ENCODE peak calls at places on chromosomes 12 and 14, in six cellular contexts. U is lower leg skin, V is stomach, E is fibroblast of mammary gland, T is Peyer's patch, D is AG04449. F is an unnamed sample.

GRCh38 chr12:5509557-5509956 is 77.6 kb downstream of the NTF3 start:
- DNase-seq in D (no peak), U (no peak), E (no peak), T (no peak), V (no peak), F (no peak)

GRCh38 chr14:71433303-71433702 is 498.9 kb upstream of the RGS6 start:
- DNase-seq in T (no peak), V (no peak), D (no peak), U (no peak), E (no peak), F (no peak)

GRCh38 chr14:22926316-22926715 is 2.9 kb downstream of the PRMT5 start:
- DNase-seq in V (no peak), U (no peak), D (no peak), T (no peak), E (no peak), F (no peak)

GRCh38 chr14:73752297-73752992 is 38.3 kb upstream of the PNMA1 start:
- DNase-seq in U (peak), V (peak), T (peak), D (peak), E (peak), F (peak)

GRCh38 chr12:132296063-132296462 is 33.3 kb downstream of the GALNT9 start:
- DNase-seq in T (no peak), E (no peak), D (no peak), U (no peak), V (no peak), F (no peak)

GRCh38 chr12:51686727-51687126 is 95.7 kb downstream of the SCN8A start:
- DNase-seq in U (no peak), D (no peak), V (no peak), T (no peak), E (no peak), F (no peak)

GRCh38 chr14:102279688-102280348 is 25.1 kb downstream of the MOK start:
- DNase-seq in U (peak), D (peak), V (no peak), E (peak), T (no peak), F (peak)

GRCh38 chr12:111359231-111359913 is 9.5 kb downstream of the PHETA1 start:
- DNase-seq in E (no peak), U (no peak), V (no peak), D (no peak), T (no peak), F (no peak)

GRCh38 chr12:71447691-71448660 is 8.4 kb downstream of the LGR5 start:
- DNase-seq in T (no peak), U (no peak), D (peak), V (no peak), E (no peak), F (peak)

GRCh38 chr12:108701779-108702435 is 29.4 kb downstream of the CORO1C start:
- DNase-seq in E (peak), T (no peak), U (no peak), V (no peak), D (no peak), F (no peak)

GRCh38 chr12:66244446-66244845 is 55.4 kb downstream of the IRAK3 start:
- DNase-seq in U (no peak), V (no peak), D (no peak), E (peak), T (no peak), F (no peak)

GRCh38 chr12:131021142-131021541 is 67.4 kb downstream of the ADGRD1 start:
- DNase-seq in T (no peak), D (no peak), E (no peak), V (no peak), U (no peak), F (no peak)

GRCh38 chr12:75479963-75480461 is 543 bp upstream of the GLIPR1 start:
- DNase-seq in E (peak), V (no peak), U (no peak), T (no peak), D (peak), F (peak)

GRCh38 chr12:28537474-28537873 is 347.2 kb downstream of the CCDC91 start:
- DNase-seq in E (no peak), D (no peak), V (no peak), U (no peak), T (no peak), F (no peak)

GRCh38 chr12:28540324-28540714 is 350.1 kb downstream of the CCDC91 start:
- DNase-seq in D (no peak), T (no peak), V (no peak), E (no peak), U (no peak), F (no peak)

GRCh38 chr12:28539691-28540323 is 349.6 kb downstream of the CCDC91 start:
- DNase-seq in E (peak), T (no peak), U (no peak), V (no peak), D (no peak), F (no peak)

GRCh38 chr12:28535216-28535615 is 345.0 kb downstream of the CCDC91 start:
- DNase-seq in E (peak), V (no peak), U (no peak), D (peak), T (no peak), F (peak)

GRCh38 chr12:28536088-28536487 is 345.8 kb downstream of the CCDC91 start:
- DNase-seq in T (no peak), U (no peak), D (peak), E (peak), V (no peak), F (peak)
- TF ChIP-seq CTCF in T (no peak), U (no peak), D (no peak), E (peak), V (no peak), F (peak)

DNA sequence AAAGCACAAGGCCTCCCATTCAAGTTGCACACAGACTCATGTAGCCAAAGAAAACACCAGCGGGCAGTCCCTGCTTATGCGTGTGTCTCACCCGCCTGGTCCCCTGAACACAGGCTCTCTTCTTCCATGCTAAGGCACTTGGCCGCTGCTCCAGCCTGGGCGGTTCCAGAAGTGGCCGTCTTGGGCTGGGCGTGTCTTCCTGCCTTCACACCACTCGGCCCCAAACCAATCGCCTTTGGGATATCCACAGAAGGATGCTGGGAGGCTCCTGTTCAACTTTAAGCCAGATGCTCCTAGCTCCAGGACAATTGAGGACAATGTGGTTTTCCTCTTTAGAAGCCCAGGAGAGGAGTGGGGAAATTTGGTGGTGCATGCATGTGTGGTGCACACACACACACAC is 2.2 kb downstream of the SCARB1 start:
- DNase-seq in T (no peak), E (peak), V (no peak), D (no peak), U (peak), F (no peak)
- H3K4me3 ChIP-seq in T (no peak), E (no peak), V (no peak), D (no peak), U (no peak), F (no peak)

GRCh38 chr12:1594045-1594294 is 411 bp downstream of the FBXL14 start:
- DNase-seq in V (peak), E (no peak), D (no peak), U (no peak), T (no peak), F (no peak)

GRCh38 chr12:1593232-1594044 is 943 bp downstream of the FBXL14 start:
- DNase-seq in T (peak), U (no peak), D (no peak), E (no peak), V (peak), F (no peak)

GRCh38 chr12:1591543-1591942 is 2.8 kb downstream of the FBXL14 start:
- DNase-seq in U (no peak), E (no peak), V (no peak), D (no peak), T (no peak), F (no peak)

GRCh38 chr12:1591029-1591428 is 3.4 kb downstream of the FBXL14 start:
- DNase-seq in T (no peak), U (no peak), V (no peak), D (no peak), E (peak), F (no peak)

GRCh38 chr12:1592444-1593231 is 1.7 kb downstream of the FBXL14 start:
- DNase-seq in E (peak), U (no peak), V (no peak), D (no peak), T (peak), F (no peak)
- TF ChIP-seq CTCF in E (peak), U (no peak), V (no peak), D (peak), T (no peak), F (peak)

DNA sequence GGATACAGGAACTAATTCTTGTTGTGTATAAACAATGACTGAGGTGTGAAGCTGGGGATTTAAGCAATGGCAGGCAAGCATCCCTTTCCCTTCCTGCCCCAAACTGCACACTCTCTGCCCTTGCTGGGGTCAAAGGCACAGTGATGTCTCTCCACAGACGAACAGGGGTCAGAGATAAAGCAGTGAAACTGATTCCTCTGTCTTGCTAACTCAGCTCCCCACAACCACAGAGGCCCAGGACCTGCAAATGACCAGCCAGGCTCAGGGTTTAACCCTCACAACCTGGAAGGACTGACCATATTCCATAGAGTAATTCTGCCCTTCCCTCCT is 67.2 kb downstream of the CCDC88C start:
- DNase-seq in D (no peak), E (no peak), U (no peak), V (no peak), T (no peak), F (no peak)
- H3K4me3 ChIP-seq in D (no peak), E (no peak), U (no peak), V (peak), T (peak), F (no peak)

F was measured in AG09309.